ENCODE peak calls at places on chromosomes 2 and 18, in seven cellular contexts. L is uterus, Z is thyroid gland, O is body of pancreas, E is heart left ventricle, A is ovary, C is Peyer's patch. Q is an unnamed sample.

GRCh38 chr2:122221665-122222064 is 466.2 kb downstream of the TSN start:
- DNase-seq in L (no peak), A (no peak), C (no peak), E (no peak), O (no peak), Z (no peak), Q (no peak)

GRCh38 chr2:146323564-146323963 is 1521.3 kb upstream of the ACVR2A start:
- DNase-seq in A (no peak), O (no peak), L (no peak), C (no peak), E (no peak), Z (no peak), Q (no peak)

GRCh38 chr2:240216197-240216596 is 75.7 kb upstream of the OTOS start:
- DNase-seq in E (no peak), O (no peak), C (no peak), A (peak), L (peak), Z (no peak), Q (peak)

GRCh38 chr18:73520229-73520628 is 627.4 kb downstream of the FBXO15 start:
- DNase-seq in L (no peak), E (no peak), Z (no peak), C (no peak), A (no peak), O (no peak), Q (no peak)

GRCh38 chr18:21742323-21742687 is 1.7 kb downstream of the MIB1 start:
- DNase-seq in C (no peak), O (no peak), L (no peak), E (no peak), A (no peak), Z (no peak), Q (no peak)

GRCh38 chr2:136874258-136874657 is 108.9 kb downstream of the THSD7B start:
- DNase-seq in Z (no peak), E (no peak), O (no peak), L (no peak), A (no peak), C (no peak), Q (no peak)

GRCh38 chr2:143321994-143322393 is 192.8 kb downstream of the ARHGAP15 start:
- DNase-seq in E (no peak), L (no peak), Z (no peak), A (no peak), O (no peak), C (no peak), Q (peak)

GRCh38 chr2:38509322-38509946 is 93.3 kb downstream of the HNRNPLL start:
- DNase-seq in C (no peak), L (peak), A (no peak), Z (no peak), O (no peak), E (no peak), Q (no peak)

GRCh38 chr18:46497129-46497528 is 159.9 kb downstream of the LOXHD1 start:
- DNase-seq in Z (peak), L (no peak), E (no peak), A (no peak), O (no peak), C (no peak), Q (no peak)

GRCh38 chr2:232242316-232242715 is 136.2 kb upstream of the ALPP start:
- DNase-seq in Z (no peak), O (no peak), C (no peak), A (no peak), E (no peak), L (no peak), Q (no peak)

GRCh38 chr2:46422717-46423394 is 56.5 kb upstream of the TMEM247 start:
- DNase-seq in O (no peak), C (no peak), E (no peak), L (no peak), A (no peak), Z (no peak), Q (no peak)

GRCh38 chr2:70994055-70994444 is 623 bp downstream of the TEX261 start:
- DNase-seq in Z (no peak), C (no peak), L (no peak), A (no peak), E (no peak), O (no peak), Q (no peak)

GRCh38 chr2:48397846-48398245 is 132.1 kb upstream of the STON1 start:
- DNase-seq in A (no peak), L (no peak), O (no peak), Z (no peak), E (no peak), C (no peak), Q (no peak)

GRCh38 chr18:9694952-9695495 is 13.1 kb upstream of the RAB31 start:
- DNase-seq in A (no peak), E (no peak), C (no peak), Z (no peak), L (no peak), O (no peak), Q (peak)

GRCh38 chr2:178066890-178067669 is 5.5 kb downstream of the PDE11A start:
- DNase-seq in E (no peak), O (no peak), L (no peak), A (no peak), Z (no peak), C (no peak), Q (no peak)

GRCh38 chr18:1350931-1351450 is 446.3 kb downstream of the ADCYAP1 start:
- DNase-seq in Z (no peak), L (no peak), E (no peak), O (no peak), A (no peak), C (no peak), Q (no peak)

GRCh38 chr2:73986085-73986680 is 1.5 kb downstream of the TET3 start:
- DNase-seq in A (no peak), E (no peak), C (no peak), Z (no peak), O (no peak), L (no peak), Q (no peak)

DNA sequence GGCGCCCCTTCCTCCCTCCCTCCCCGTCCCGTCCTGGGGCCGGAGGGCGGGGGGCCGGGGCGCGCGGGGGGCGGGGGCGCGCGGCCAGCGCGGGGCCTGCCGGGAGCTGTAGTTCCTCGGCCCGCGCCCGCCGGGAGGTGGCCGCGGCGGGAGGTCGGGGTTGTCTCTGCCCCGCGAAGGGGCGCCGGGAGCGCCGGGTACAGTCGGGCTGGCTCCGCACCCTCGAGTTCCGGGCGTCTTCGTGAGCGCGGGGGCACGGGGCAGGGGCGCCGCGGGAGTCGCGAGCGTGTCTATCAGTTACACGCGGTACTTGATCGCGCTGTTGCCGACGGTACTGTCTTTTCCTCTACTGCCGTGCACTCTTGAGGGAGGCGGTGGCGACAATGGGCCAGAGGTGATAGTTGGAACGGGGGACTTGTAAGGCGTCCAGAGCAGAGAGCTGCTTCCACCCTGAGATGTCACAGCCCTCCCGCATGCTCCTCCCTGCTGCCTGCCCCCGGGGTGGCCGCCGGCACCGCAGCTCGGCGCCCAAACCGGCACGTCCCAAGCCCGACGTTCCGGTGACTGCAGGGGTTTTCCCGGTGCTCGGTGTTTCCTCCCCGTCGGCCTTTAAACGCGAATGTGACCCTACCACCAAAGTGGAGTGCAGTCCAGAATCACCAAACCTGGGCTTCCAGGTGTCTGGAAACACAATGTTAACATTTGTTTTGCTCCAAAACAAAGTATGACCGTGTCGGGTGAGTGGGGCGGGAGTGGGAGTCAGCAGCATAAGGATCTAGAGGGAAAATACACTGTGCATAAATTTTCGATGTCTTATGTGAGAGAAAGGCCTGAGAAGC is at the start of gene PRKD3:
- DNase-seq in E (peak), Z (peak), L (peak), C (peak), O (peak), A (no peak), Q (peak)
- TF ChIP-seq POLR2A in E (peak), Z (no peak), L (peak), C (no peak), O (peak), A (peak), Q (no peak)

GRCh38 chr2:228875152-228875875 is 395.8 kb downstream of the PID1 start:
- DNase-seq in L (no peak), A (no peak), E (no peak), O (no peak), C (no peak), Z (no peak), Q (no peak)

GRCh38 chr2:228878138-228878537 is 392.9 kb downstream of the PID1 start:
- DNase-seq in L (no peak), Z (no peak), O (no peak), E (no peak), A (no peak), C (no peak), Q (no peak)

GRCh38 chr2:228870993-228871392 is 400.1 kb downstream of the PID1 start:
- DNase-seq in L (no peak), O (no peak), A (no peak), Z (no peak), E (no peak), C (no peak), Q (no peak)

DNA sequence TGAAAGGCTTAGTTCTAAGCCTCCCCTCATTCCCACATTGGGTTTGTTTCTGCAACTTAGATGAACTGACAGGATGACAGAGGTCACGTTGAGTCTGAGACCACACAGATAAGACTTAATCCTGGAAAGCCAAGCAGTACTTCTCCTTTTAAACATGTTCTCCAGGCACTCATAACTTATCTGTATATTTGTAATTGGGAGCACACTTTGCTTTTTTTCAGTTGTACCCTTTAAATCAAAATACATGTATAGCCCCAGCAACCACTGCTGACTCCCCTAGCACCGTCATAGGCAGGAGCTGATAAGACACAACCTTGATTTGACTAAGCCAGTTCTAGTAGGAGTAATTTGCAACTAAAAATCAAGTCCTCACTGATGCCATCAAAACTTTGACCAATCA is 394.8 kb downstream of the PID1 start:
- DNase-seq in L (no peak), Z (no peak), E (no peak), C (no peak), O (no peak), A (no peak), Q (no peak)
- H3K4me3 ChIP-seq in L (no peak), Z (no peak), E (no peak), C (no peak), O (no peak), A (no peak), Q (no peak)

GRCh38 chr2:60565472-60565871 is 12.0 kb upstream of the BCL11A start:
- DNase-seq in E (no peak), O (peak), A (no peak), C (no peak), L (no peak), Z (peak), Q (no peak)
- TF ChIP-seq CTCF in E (peak), O (no peak), A (no peak), C (peak), L (no peak), Z (no peak), Q (no peak)

DNA sequence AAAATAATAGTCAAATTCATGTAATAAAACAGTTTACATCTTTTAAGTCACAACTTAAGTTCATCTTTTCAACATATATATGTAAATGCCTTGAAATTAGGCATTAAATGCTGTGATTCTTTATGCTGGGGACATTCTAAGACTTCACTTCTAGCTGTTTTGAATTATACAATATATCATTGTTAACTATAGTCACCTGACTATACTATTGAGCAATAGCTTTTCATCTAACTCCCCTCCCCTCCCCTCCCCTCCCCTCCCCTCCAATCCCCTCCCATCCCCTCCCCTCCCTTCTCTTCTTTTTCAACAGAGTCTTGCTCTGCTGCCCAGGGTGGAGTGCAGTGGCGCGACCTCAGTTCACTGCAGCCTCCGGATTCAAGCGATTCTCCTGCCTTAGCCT is 16.2 kb downstream of the GALNT1 start:
- DNase-seq in O (no peak), C (no peak), E (no peak), L (no peak), A (no peak), Z (no peak), Q (no peak)
- TF ChIP-seq POLR2A in O (no peak), C (no peak), E (no peak), L (no peak), A (no peak), Z (no peak), Q (no peak)

GRCh38 chr2:23420091-23420839 is 35.3 kb downstream of the KLHL29 start:
- DNase-seq in E (no peak), Z (no peak), O (no peak), C (no peak), L (peak), A (no peak), Q (peak)

GRCh38 chr2:23419171-23420090 is 34.5 kb downstream of the KLHL29 start:
- DNase-seq in O (no peak), E (no peak), Z (no peak), A (no peak), L (peak), C (peak), Q (no peak)

GRCh38 chr2:23417310-23417709 is 32.3 kb downstream of the KLHL29 start:
- DNase-seq in L (no peak), E (no peak), C (peak), Z (no peak), O (no peak), A (no peak), Q (peak)

GRCh38 chr2:23418056-23418455 is 33.1 kb downstream of the KLHL29 start:
- DNase-seq in C (peak), L (peak), O (no peak), E (no peak), A (no peak), Z (no peak), Q (no peak)

GRCh38 chr2:23418490-23418911 is 33.5 kb downstream of the KLHL29 start:
- DNase-seq in C (peak), E (no peak), Z (no peak), L (peak), A (no peak), O (no peak), Q (no peak)
- H3K4me3 ChIP-seq in C (no peak), E (no peak), Z (no peak), L (no peak), A (no peak), O (no peak), Q (no peak)

DNA sequence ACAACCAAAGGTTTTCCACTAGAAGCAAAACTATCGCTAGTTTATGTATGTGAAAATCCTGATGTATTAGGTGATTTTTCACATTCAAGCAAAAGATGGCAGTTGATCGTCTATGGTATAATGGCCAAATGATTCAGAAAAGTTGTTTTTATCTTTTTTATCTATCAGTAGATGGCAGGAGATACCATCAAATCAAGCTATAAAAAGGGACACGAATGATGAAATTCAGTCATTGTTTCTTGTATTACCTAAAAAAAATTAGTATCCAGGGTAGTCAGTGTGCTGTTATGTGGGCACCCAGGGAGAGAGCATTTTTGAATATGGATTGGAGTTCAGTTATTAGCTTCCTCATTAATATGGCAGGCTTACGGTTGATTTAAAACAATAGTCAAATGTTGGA is 22.9 kb upstream of the CAVIN2 start:
- DNase-seq in A (no peak), E (no peak), C (no peak), L (no peak), Z (no peak), O (no peak), Q (no peak)
- TF ChIP-seq CTCF in A (no peak), E (no peak), C (no peak), L (no peak), Z (no peak), O (no peak), Q (no peak)

DNA sequence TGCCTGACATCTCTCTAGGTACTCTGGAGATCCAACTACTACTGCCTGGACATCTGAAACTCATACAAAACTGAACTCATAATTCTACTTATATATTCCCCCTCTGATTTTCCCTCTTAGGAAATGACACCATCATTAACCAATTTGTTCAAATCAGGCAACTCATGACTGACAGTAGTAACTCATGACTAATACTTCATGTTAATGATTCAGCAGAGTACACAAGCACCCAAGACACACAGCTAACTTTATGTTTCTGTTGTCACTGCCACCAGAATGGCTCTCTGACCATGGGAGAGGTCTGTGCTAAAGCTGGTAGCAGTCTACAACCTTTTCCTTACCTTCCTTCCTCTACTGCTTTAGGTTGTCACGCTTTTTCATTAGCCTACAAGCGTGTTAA is 91.1 kb downstream of the ITSN2 start:
- DNase-seq in Z (no peak), E (no peak), O (no peak), A (no peak), L (no peak), C (no peak), Q (no peak)
- TF ChIP-seq POLR2A in Z (no peak), E (no peak), O (no peak), A (no peak), L (no peak), C (no peak), Q (no peak)

Q was measured in lower leg skin.